ENCODE peak calls at places on chromosomes 6 and 20, in ten cellular contexts. Q, X, H, S, N, Z, A, G, L and F are unnamed samples.

GRCh38 chr6:124879992-124880355 is 82.3 kb upstream of the RNF217 start:
- DNase-seq in Q (no peak), X (no peak), H (no peak), S (no peak), N (no peak), Z (no peak), A (no peak), G (no peak), L (no peak), F (no peak)

GRCh38 chr20:11271319-11271718 is 597.5 kb upstream of the JAG1 start:
- DNase-seq in Q (no peak), X (no peak), H (no peak), S (no peak), N (no peak), Z (no peak), A (no peak), G (peak), L (no peak), F (no peak)

GRCh38 chr6:98833101-98834059 is 994 bp upstream of the POU3F2 start:
- DNase-seq in Q (no peak), X (no peak), H (no peak), S (peak), N (no peak), Z (peak), A (no peak), G (no peak), L (peak), F (peak)

GRCh38 chr6:150598401-150598800 is 1.3 kb upstream of the PLEKHG1 start:
- DNase-seq in Q (no peak), X (no peak), H (no peak), S (no peak), N (no peak), Z (no peak), A (peak), G (no peak), L (no peak), F (no peak)

GRCh38 chr6:1605822-1606532 is 3.7 kb upstream of the FOXC1 start:
- DNase-seq in Q (no peak), X (no peak), H (no peak), S (no peak), N (no peak), Z (no peak), A (no peak), G (no peak), L (no peak), F (no peak)

GRCh38 chr6:163630575-163630974 is 216.1 kb downstream of the QKI start:
- DNase-seq in Q (no peak), X (no peak), H (no peak), S (no peak), N (no peak), Z (no peak), A (no peak), G (no peak), L (no peak), F (no peak)

GRCh38 chr20:57392512-57393271 is 1.5 kb downstream of the RBM38 start:
- DNase-seq in Q (no peak), X (peak), H (peak), S (peak), N (peak), Z (no peak), A (peak), G (no peak), L (no peak), F (no peak)

GRCh38 chr6:159002432-159003160 is 2.6 kb upstream of the RSPH3 start:
- DNase-seq in Q (no peak), X (no peak), H (no peak), S (no peak), N (no peak), Z (peak), A (no peak), G (no peak), L (peak), F (peak)

GRCh38 chr20:8116067-8116811 is 15.8 kb upstream of the PLCB1 start:
- DNase-seq in Q (no peak), X (no peak), H (no peak), S (no peak), N (no peak), Z (peak), A (no peak), G (no peak), L (no peak), F (no peak)

GRCh38 chr6:51753635-51754034 is 333.8 kb downstream of the PKHD1 start:
- DNase-seq in Q (no peak), X (no peak), H (peak), S (no peak), N (no peak), Z (no peak), A (peak), G (no peak), L (no peak), F (peak)

GRCh38 chr6:34143884-34144580 is 1.9 kb downstream of the GRM4 start:
- DNase-seq in Q (no peak), X (peak), H (no peak), S (peak), N (peak), Z (no peak), A (peak), G (no peak), L (peak), F (no peak)

GRCh38 chr20:62501801-62502495 is 26.2 kb upstream of the GATA5 start:
- DNase-seq in Q (no peak), X (peak), H (peak), S (no peak), N (peak), Z (peak), A (peak), G (no peak), L (no peak), F (peak)

GRCh38 chr6:75480425-75480824 is 13.2 kb downstream of the FILIP1 start:
- DNase-seq in Q (no peak), X (no peak), H (no peak), S (no peak), N (no peak), Z (peak), A (no peak), G (no peak), L (no peak), F (no peak)

GRCh38 chr6:158666637-158667359 is 16.9 kb downstream of the SYTL3 start:
- DNase-seq in Q (no peak), X (no peak), H (peak), S (no peak), N (no peak), Z (no peak), A (no peak), G (no peak), L (no peak), F (peak)

GRCh38 chr6:36621371-36621855 is 27.3 kb downstream of the SRSF3 start:
- DNase-seq in Q (no peak), X (no peak), H (no peak), S (no peak), N (no peak), Z (no peak), A (no peak), G (no peak), L (no peak), F (no peak)

GRCh38 chr6:153024401-153025017 is 22.0 kb upstream of the MTRF1L start:
- DNase-seq in Q (peak), X (peak), H (no peak), S (peak), N (no peak), Z (peak), A (peak), G (peak), L (no peak), F (peak)